ENCODE peak calls at places on chromosomes 13 and 19, in four cellular contexts. V, O, K and G are unnamed samples.

GRCh38 chr13:68927387-68928026 is 1180.1 kb upstream of the ATXN8OS start:
- DNase-seq in V (no peak), O (peak; percentile 31), K (no peak), G (peak; percentile 12)

GRCh38 chr19:17966115-17966455 is 822 bp upstream of the KCNN1 start:
- DNase-seq in O (no peak), V (no peak), K (no peak), G (no peak)

GRCh38 chr19:54335164-54335563 is 3.8 kb downstream of the LILRA4 start:
- DNase-seq in V (no peak), O (peak; percentile 17), K (no peak), G (no peak)

GRCh38 chr13:54636231-54636630 is 1607.6 kb downstream of the OLFM4 start:
- DNase-seq in K (no peak), V (no peak), O (no peak), G (no peak)

GRCh38 chr19:40597329-40597838 is 3.8 kb upstream of the LTBP4 start:
- DNase-seq in V (no peak), K (no peak), O (no peak), G (no peak)

GRCh38 chr13:24671367-24672117 is 8.7 kb upstream of the ATP12A start:
- DNase-seq in V (no peak), K (no peak), O (peak; percentile 28), G (peak; percentile 54)

GRCh38 chr13:75482070-75482819 is at the start of gene TBC1D4:
- DNase-seq in V (no peak), K (peak; percentile 66), O (peak; percentile 78), G (peak; percentile 87)

GRCh38 chr13:113862191-113862765 is 1.6 kb downstream of the GAS6 start:
- DNase-seq in V (peak; percentile 50), O (no peak), K (no peak), G (no peak)

GRCh38 chr19:6873708-6874431 is 13.5 kb upstream of the ADGRE1 start:
- DNase-seq in K (no peak), V (no peak), O (no peak), G (no peak)

GRCh38 chr19:7257148-7258041 is 36.8 kb downstream of the INSR start:
- DNase-seq in O (peak; percentile 28), V (no peak), K (no peak), G (peak; percentile 68)

GRCh38 chr19:30062331-30063183 is 120.5 kb downstream of the URI1 start:
- DNase-seq in K (no peak), V (no peak), O (no peak), G (no peak)

GRCh38 chr19:3189702-3190469 is 4.2 kb downstream of the NCLN start:
- DNase-seq in K (no peak), V (no peak), O (peak; percentile 34), G (no peak)

GRCh38 chr19:5484398-5485285 is 29.4 kb downstream of the ZNRF4 start:
- DNase-seq in V (no peak), K (no peak), O (no peak), G (peak; percentile 70)

GRCh38 chr19:50998061-50998460 is 3.3 kb downstream of the KLK8 start:
- DNase-seq in K (no peak), O (no peak), V (no peak), G (no peak)

GRCh38 chr13:59398661-59399060 is 765.1 kb downstream of the DIAPH3 start:
- DNase-seq in O (no peak), K (no peak), V (no peak), G (no peak)

GRCh38 chr13:112616586-112617381 is 28.8 kb upstream of the TUBGCP3 start:
- DNase-seq in V (peak; percentile 53), K (no peak), O (peak; percentile 58), G (peak; percentile 35)

GRCh38 chr19:35262101-35262761 is 6.5 kb upstream of the USF2 start:
- DNase-seq in K (no peak), O (no peak), V (no peak), G (no peak)

GRCh38 chr13:26653310-26653709 is 95.8 kb downstream of the WASF3 start:
- DNase-seq in V (no peak), O (no peak), K (no peak), G (no peak)

GRCh38 chr13:36850790-36851438 is 31.9 kb downstream of the RFXAP start:
- DNase-seq in O (peak; percentile 22), V (peak; percentile 82), K (no peak), G (peak; percentile 23)

GRCh38 chr13:66137384-66137783 is 1092.8 kb downstream of the PCDH9 start:
- DNase-seq in K (no peak), V (no peak), O (no peak), G (no peak)

GRCh38 chr13:76389321-76389720 is 496.9 kb downstream of the KCTD12 start:
- DNase-seq in V (no peak), O (no peak), K (no peak), G (no peak)

GRCh38 chr13:48233886-48234488 is 981 bp downstream of the ITM2B start:
- DNase-seq in K (peak; percentile 30), O (no peak), V (no peak), G (no peak)

GRCh38 chr19:45100797-45101196 is 7.8 kb downstream of the PPP1R37 start:
- DNase-seq in K (no peak), O (no peak), V (no peak), G (no peak)

GRCh38 chr13:100478107-100478809 is 110.3 kb downstream of the GGACT start:
- DNase-seq in V (no peak), O (no peak), K (no peak), G (no peak)

GRCh38 chr19:18282788-18283141 is 1.3 kb upstream of the JUND start:
- DNase-seq in V (no peak), K (no peak), O (peak; percentile 80), G (peak; percentile 62)

GRCh38 chr13:75621147-75621546 is 15.0 kb upstream of the LMO7 start:
- DNase-seq in K (no peak), V (no peak), O (no peak), G (no peak)

GRCh38 chr13:20489185-20489820 is 36.4 kb downstream of the CRYL1 start:
- DNase-seq in V (no peak), K (no peak), O (no peak), G (no peak)

DNA sequence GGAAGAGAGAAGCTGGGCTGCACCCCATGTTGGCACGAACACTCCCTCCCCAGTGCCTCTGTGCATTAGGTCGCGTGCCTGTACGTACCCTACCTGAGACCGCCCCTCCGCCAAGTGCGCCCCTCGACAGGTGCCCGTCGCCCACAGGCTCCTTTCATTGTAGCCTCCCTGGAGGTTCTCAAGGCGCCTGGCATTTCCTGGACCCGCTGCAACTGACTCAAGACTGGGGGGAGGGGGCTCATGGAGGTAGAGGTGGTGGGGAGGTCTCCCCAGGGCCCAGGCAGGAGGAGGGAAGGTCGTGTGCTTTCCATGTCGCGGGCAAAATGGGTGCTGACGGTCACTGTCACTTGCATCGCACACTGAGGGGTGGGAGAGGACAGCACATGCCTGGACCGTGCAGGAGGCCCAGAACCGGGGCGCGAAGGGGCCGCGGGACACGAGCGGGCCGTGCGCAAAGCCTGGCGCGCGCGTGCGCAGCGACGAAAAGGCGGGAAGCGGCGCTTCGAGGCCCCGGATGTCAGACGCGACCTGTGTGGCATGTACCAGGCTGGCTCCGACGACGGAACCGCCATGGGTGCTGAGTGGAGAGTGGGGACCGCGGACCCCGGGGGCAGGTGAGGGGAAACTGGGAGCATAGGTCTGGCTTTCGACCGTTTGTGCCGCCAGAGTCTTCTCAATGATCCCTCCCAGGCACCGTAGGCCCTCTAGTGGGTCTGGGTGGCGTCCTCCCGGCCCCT is 16.5 kb downstream of the NFIX start:
- DNase-seq in K (no peak), O (no peak), V (peak; percentile 88), G (no peak)
- TF ChIP-seq CBX5 in K (no peak), O (no peak), V (no peak), G (no peak)

GRCh38 chr19:49469828-49470614 is 4.0 kb upstream of the FLT3LG start:
- DNase-seq in O (no peak), V (no peak), K (peak; percentile 84), G (no peak)
- TF ChIP-seq CBX5 in O (no peak), V (no peak), K (no peak), G (no peak)

GRCh38 chr19:41863209-41863931 is 3.3 kb downstream of the RPS19 start:
- DNase-seq in K (no peak), V (no peak), O (no peak), G (no peak)
- TF ChIP-seq CBX5 in K (no peak), V (no peak), O (no peak), G (no peak)

GRCh38 chr19:1970003-1970805 is 29.2 kb downstream of the CSNK1G2 start:
- DNase-seq in O (no peak), K (no peak), V (no peak), G (no peak)
- TF ChIP-seq CBX5 in O (no peak), K (no peak), V (no peak), G (no peak)

GRCh38 chr13:104426435-104426834 is 1360.2 kb upstream of the SLC10A2 start:
- DNase-seq in K (no peak), V (no peak), O (no peak), G (no peak)

GRCh38 chr13:104416973-104417372 is 1350.8 kb upstream of the SLC10A2 start:
- DNase-seq in K (no peak), V (no peak), O (no peak), G (no peak)

DNA sequence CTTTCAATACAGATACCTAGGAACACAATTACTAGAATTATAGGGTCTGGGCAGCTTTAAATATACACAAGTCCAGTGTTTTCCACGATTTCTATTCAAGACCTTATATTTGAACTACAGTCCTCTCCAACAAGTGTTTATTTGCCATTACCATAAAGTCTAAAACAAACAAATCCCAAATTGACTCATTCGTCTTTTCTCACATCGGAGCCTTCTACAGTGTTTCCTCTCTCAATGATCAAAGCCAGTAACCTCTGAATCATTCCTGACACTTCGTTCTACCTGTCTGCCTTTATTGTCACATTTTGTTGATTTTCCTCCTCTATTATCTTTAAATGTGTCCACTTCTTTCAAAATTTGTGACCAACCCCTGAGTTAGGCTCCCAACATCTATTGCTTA is 1356.5 kb upstream of the SLC10A2 start:
- DNase-seq in O (no peak), V (no peak), K (no peak), G (no peak)
- TF ChIP-seq CBX5 in O (no peak), V (no peak), K (no peak), G (no peak)

GRCh38 chr13:30446122-30446500 is 19.6 kb downstream of the HMGB1 start:
- DNase-seq in V (no peak), K (no peak), O (no peak), G (no peak)
- TF ChIP-seq CBX5 in V (no peak), K (no peak), O (no peak), G (no peak)

GRCh38 chr19:57473646-57474045 is 3.7 kb downstream of the ZNF772 start:
- DNase-seq in K (no peak), O (no peak), V (no peak), G (no peak)

GRCh38 chr19:57477191-57478008 is at the start of gene ZNF772:
- DNase-seq in K (peak; percentile 73), V (peak; percentile 93), O (peak; percentile 79), G (peak; percentile 95)
- TF ChIP-seq CBX5 in K (no peak), V (no peak), O (no peak), G (peak; percentile 8)